ENCODE peak calls at places on chromosomes 12 and 14, in ten cellular contexts. U is IMR-90, Y is neural progenitor cell, I is mammary epithelial cell, X is colonic mucosa, R is MM.1S, J is neuronal stem cell, E is GM23248, V is mesendoderm, L is HCT116. D is an unnamed sample.

GRCh38 chr14:22929104-22929847 is at the start of gene PRMT5:
- DNase-seq in E (peak; percentile 100), V (peak; percentile 100), R (peak; percentile 96), Y (peak; percentile 99), X (peak; percentile 99), U (peak; percentile 100), I (peak; percentile 99), J (peak; percentile 100), L (peak; percentile 99), D (peak; percentile 100)

GRCh38 chr14:37436519-37436918 is 158.5 kb downstream of the FOXA1 start:
- DNase-seq in E (no peak), U (no peak), Y (no peak), L (no peak), R (no peak), I (no peak), X (peak; percentile 33), V (no peak), J (no peak), D (no peak)

GRCh38 chr14:69614592-69614991 is 3.2 kb downstream of the SUSD6 start:
- DNase-seq in E (no peak), L (no peak), J (no peak), Y (no peak), X (peak; percentile 44), U (no peak), R (no peak), V (no peak), I (no peak), D (no peak)

GRCh38 chr14:29724991-29725390 is 202.7 kb downstream of the PRKD1 start:
- DNase-seq in J (peak; percentile 36), Y (peak; percentile 50), V (peak; percentile 71), R (no peak), E (peak; percentile 24), U (peak; percentile 63), L (no peak), X (no peak), I (no peak), D (peak; percentile 36)

GRCh38 chr12:45343269-45344051 is 127.6 kb downstream of the ANO6 start:
- DNase-seq in Y (no peak), L (no peak), V (peak; percentile 55), J (no peak), X (no peak), U (peak; percentile 63), R (no peak), E (peak; percentile 77), I (peak; percentile 54), D (peak; percentile 28)

GRCh38 chr12:131061041-131061806 is 107.5 kb downstream of the ADGRD1 start:
- DNase-seq in Y (no peak), U (no peak), E (no peak), R (no peak), X (no peak), L (no peak), I (no peak), J (no peak), V (no peak), D (no peak)

GRCh38 chr14:67806228-67806627 is 10.2 kb downstream of the ZFYVE26 start:
- DNase-seq in E (peak; percentile 85), L (no peak), X (no peak), I (no peak), Y (no peak), U (peak; percentile 7), V (no peak), J (no peak), R (no peak), D (no peak)

GRCh38 chr14:36524874-36525745 is 5.1 kb upstream of the NKX2-1 start:
- DNase-seq in I (no peak), X (peak; percentile 64), R (no peak), J (peak; percentile 81), V (peak; percentile 91), E (peak; percentile 46), U (no peak), L (peak; percentile 65), Y (peak; percentile 93), D (no peak)

GRCh38 chr12:124720687-124721500 is 142.8 kb downstream of the SCARB1 start:
- DNase-seq in V (no peak), U (peak; percentile 60), Y (no peak), I (no peak), E (peak; percentile 77), X (no peak), R (no peak), J (no peak), L (no peak), D (no peak)

GRCh38 chr12:76176935-76177334 is 92.5 kb upstream of the NAP1L1 start:
- DNase-seq in I (no peak), Y (no peak), R (no peak), E (peak; percentile 17), X (no peak), V (no peak), J (no peak), L (no peak), U (peak; percentile 52), D (no peak)

GRCh38 chr12:56522486-56523193 is 1.0 kb downstream of the RBMS2 start:
- DNase-seq in I (peak; percentile 24), L (no peak), J (peak; percentile 6), X (no peak), R (no peak), V (peak; percentile 69), Y (peak; percentile 30), E (peak; percentile 59), U (peak; percentile 13), D (peak; percentile 49)

DNA sequence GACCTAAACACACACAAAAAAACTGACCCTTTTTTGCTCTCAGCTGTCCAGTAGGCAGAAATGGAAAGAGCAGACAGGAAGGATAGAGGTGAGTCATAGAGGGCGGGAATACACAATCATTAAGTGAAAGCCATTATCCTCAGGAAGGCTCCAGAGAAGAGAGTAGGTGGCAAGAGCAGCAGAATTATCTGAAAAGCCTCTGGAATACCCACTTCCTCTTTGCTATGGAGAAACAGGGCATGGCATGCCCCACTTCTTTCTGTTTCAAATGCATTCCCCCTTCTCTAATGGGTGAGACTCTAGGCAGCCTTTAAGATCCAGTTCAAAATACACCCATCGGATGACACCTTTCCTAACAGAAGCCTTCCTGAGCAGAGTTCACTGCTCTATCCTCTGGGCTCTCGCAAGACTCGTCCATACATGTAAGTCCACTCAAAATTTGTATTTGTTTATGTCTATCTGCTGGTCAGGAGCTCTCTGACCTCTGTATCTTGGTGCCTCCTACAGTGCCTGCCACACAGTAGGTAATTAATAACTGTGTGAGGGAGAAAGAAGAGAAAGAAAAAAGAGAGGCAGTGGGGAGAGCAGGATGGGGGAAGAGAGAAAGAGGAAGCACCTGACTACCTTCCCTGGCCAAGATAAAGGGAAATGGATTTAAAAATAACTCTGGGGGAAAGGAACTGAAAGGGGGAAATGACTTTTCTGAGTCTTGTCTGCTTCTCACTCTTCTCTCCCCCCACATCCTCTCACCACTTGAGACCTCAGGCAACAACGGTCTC is 8.5 kb downstream of the KLHL33 start:
- DNase-seq in R (no peak), U (peak; percentile 71), V (peak; percentile 69), L (peak; percentile 13), E (peak; percentile 83), J (no peak), X (no peak), Y (no peak), I (peak; percentile 58), D (peak; percentile 24)
- H3K9ac ChIP-seq in R (no peak overlapping the region), U (no peak overlapping the region), V (no peak overlapping the region), L (no peak overlapping the region), E (no peak overlapping the region), J (no peak overlapping the region), X (no peak overlapping the region), Y (no peak overlapping the region), I (no peak overlapping the region), D (no peak overlapping the region)

DNA sequence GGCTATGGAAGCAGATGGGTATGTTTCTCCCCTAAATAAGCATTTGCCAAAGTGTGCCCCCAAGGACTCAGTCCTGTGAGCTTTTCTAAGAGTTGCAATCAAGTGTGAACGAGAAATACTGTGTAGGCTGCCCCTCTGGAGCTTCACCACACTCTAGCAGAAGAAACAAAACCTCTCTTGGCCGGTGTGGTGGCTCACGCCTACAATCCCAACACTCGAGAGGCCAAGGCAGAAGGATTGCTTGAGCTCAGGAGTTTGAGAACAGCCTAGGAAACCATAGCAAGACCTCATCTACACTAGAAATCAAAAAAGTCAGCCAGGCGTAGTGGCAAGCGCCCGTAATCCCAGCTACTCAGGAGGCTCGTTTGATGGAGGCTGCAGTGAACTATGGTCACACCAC is 9.8 kb downstream of the VPS37B start:
- DNase-seq in U (no peak), Y (no peak), R (no peak), J (no peak), L (no peak), X (no peak), I (no peak), E (no peak), V (no peak), D (no peak)
- H3K4me1 ChIP-seq in U (peaks cover 25% of the 10 kb centered on the region), Y (peaks cover 30% of the 10 kb centered on the region), R (peaks cover 62% of the 10 kb centered on the region), J (peaks cover 38% of the 10 kb centered on the region), L (peaks cover 87% of the 10 kb centered on the region), X (peaks cover 24% of the 10 kb centered on the region), I (peaks cover 61% of the 10 kb centered on the region), E (peaks cover 49% of the 10 kb centered on the region), V (peaks cover 3% of the 10 kb centered on the region), D (peaks cover 23% of the 10 kb centered on the region)

GRCh38 chr14:75174066-75174465 is 2.3 kb downstream of the TMED10 start:
- DNase-seq in U (no peak), X (no peak), I (no peak), V (no peak), R (no peak), L (no peak), E (peak; percentile 26), Y (no peak), J (no peak), D (no peak)
- H3K4me3 ChIP-seq in U (no peak overlapping the region), X (no peak overlapping the region), I (no peak overlapping the region), V (no peak overlapping the region), R (no peak overlapping the region), L (no peak overlapping the region), E (peak overlapping the region; percentile 81), Y (no peak overlapping the region), J (no peak overlapping the region), D (peak overlapping the region; percentile 99)

GRCh38 chr14:90985601-90986242 is 74.7 kb downstream of the RPS6KA5 start:
- DNase-seq in Y (no peak), V (no peak), R (peak; percentile 19), J (no peak), L (no peak), U (no peak), X (no peak), I (no peak), E (no peak), D (no peak)
- H3K9ac ChIP-seq in Y (no peak overlapping the region), V (no peak overlapping the region), R (no peak overlapping the region), J (no peak overlapping the region), L (no peak overlapping the region), U (no peak overlapping the region), X (no peak overlapping the region), I (no peak overlapping the region), E (no peak overlapping the region), D (no peak overlapping the region)